ENCODE peak calls at places on chromosomes 1 and 21, in six cellular contexts. J, E, C, W, N and R are unnamed samples.

GRCh38 chr1:167663002-167663772 is 33.2 kb downstream of the RCSD1 start:
- DNase-seq in C (no peak), W (no peak), E (peak), J (no peak), N (peak), R (no peak)

GRCh38 chr1:200015811-200016210 is 11.7 kb upstream of the NR5A2 start:
- DNase-seq in C (no peak), E (no peak), N (no peak), W (no peak), J (no peak), R (no peak)

GRCh38 chr1:43519287-43519686 is 11.4 kb upstream of the PTPRF start:
- DNase-seq in J (no peak), E (no peak), C (no peak), N (no peak), W (no peak), R (no peak)

GRCh38 chr1:24441996-24442668 is 26.5 kb downstream of the NIPAL3 start:
- DNase-seq in W (no peak), E (no peak), J (no peak), C (no peak), N (no peak), R (no peak)

GRCh38 chr1:167538657-167539056 is 14.9 kb downstream of the CREG1 start:
- DNase-seq in W (no peak), E (no peak), J (no peak), N (peak), C (no peak), R (no peak)

GRCh38 chr1:245270063-245270462 is 115.3 kb downstream of the KIF26B start:
- DNase-seq in C (no peak), J (no peak), W (no peak), N (no peak), E (no peak), R (no peak)

GRCh38 chr1:83631836-83632235 is 367.1 kb downstream of the TTLL7 start:
- DNase-seq in W (no peak), C (no peak), E (no peak), N (no peak), J (no peak), R (no peak)

GRCh38 chr21:36419996-36420395 is 34.8 kb downstream of the CHAF1B start:
- DNase-seq in J (peak), C (no peak), N (peak), W (peak), E (peak), R (peak)

GRCh38 chr1:226110249-226111108 is 48.0 kb downstream of the H3-3A start:
- DNase-seq in J (peak), C (peak), W (peak), E (peak), N (peak), R (peak)

GRCh38 chr1:157145081-157145480 is 6.9 kb upstream of the ETV3 start:
- DNase-seq in J (no peak), E (no peak), N (no peak), W (no peak), C (no peak), R (no peak)

GRCh38 chr1:165144757-165145397 is 211.6 kb downstream of the LMX1A start:
- DNase-seq in E (peak), W (peak), J (peak), N (peak), C (no peak), R (peak)

GRCh38 chr1:147647796-147648633 is 22.3 kb downstream of the ACP6 start:
- DNase-seq in W (no peak), N (no peak), J (peak), E (no peak), C (no peak), R (no peak)

GRCh38 chr1:97047412-97047793 is 325.8 kb downstream of the PTBP2 start:
- DNase-seq in W (no peak), E (no peak), C (no peak), N (no peak), J (no peak), R (no peak)

GRCh38 chr1:239682945-239683344 is 296.6 kb downstream of the CHRM3 start:
- DNase-seq in E (no peak), W (no peak), J (no peak), C (no peak), N (no peak), R (no peak)

GRCh38 chr1:145995148-145995851 is 1.1 kb downstream of the TXNIP start:
- DNase-seq in C (no peak), N (no peak), E (no peak), J (no peak), W (no peak), R (no peak)

GRCh38 chr1:234851450-234852438 is 241.8 kb upstream of the IRF2BP2 start:
- DNase-seq in J (no peak), N (peak), C (no peak), W (no peak), E (no peak), R (no peak)

GRCh38 chr1:2525524-2525895 is 886 bp downstream of the PANK4 start:
- DNase-seq in J (no peak), W (no peak), C (no peak), N (no peak), E (no peak), R (no peak)
- H3K4me3 ChIP-seq in J (peak), W (peak), C (peak), N (peak), E (peak), R (peak)

GRCh38 chr1:21783679-21784603 is 992 bp upstream of the USP48 start:
- DNase-seq in N (peak), W (peak), E (no peak), J (peak), C (no peak), R (no peak)
- H3K4me3 ChIP-seq in N (peak), W (peak), E (peak), J (no peak), C (peak), R (peak)

GRCh38 chr1:155320252-155320651 is 442 bp upstream of the RUSC1 start:
- DNase-seq in W (no peak), N (no peak), E (no peak), J (no peak), C (no peak), R (no peak)
- H3K4me3 ChIP-seq in W (peak), N (peak), E (peak), J (no peak), C (peak), R (peak)

GRCh38 chr1:6602669-6603423 is at the start of gene KLHL21:
- DNase-seq in W (peak), J (peak), E (peak), N (peak), C (peak), R (peak)

GRCh38 chr1:6599141-6599975 is 3.3 kb downstream of the KLHL21 start:
- DNase-seq in E (no peak), N (no peak), C (no peak), W (no peak), J (peak), R (no peak)

GRCh38 chr1:6601865-6602668 is 602 bp downstream of the KLHL21 start:
- DNase-seq in C (no peak), J (peak), E (peak), N (no peak), W (peak), R (no peak)

GRCh38 chr1:6600410-6601048 is 2.1 kb downstream of the KLHL21 start:
- DNase-seq in W (no peak), E (no peak), N (no peak), J (no peak), C (no peak), R (no peak)

GRCh38 chr1:6601049-6601864 is 1.4 kb downstream of the KLHL21 start:
- DNase-seq in J (peak), W (peak), C (no peak), N (peak), E (peak), R (peak)
- H3K4me3 ChIP-seq in J (peak), W (peak), C (peak), N (peak), E (peak), R (peak)

GRCh38 chr1:85560305-85560704 is 20.3 kb upstream of the CCN1 start:
- DNase-seq in J (no peak), C (no peak), W (no peak), E (no peak), N (no peak), R (no peak)

GRCh38 chr1:85568660-85569059 is 11.9 kb upstream of the CCN1 start:
- DNase-seq in E (no peak), W (no peak), J (no peak), C (no peak), N (no peak), R (no peak)

GRCh38 chr1:85559890-85560289 is 20.7 kb upstream of the CCN1 start:
- DNase-seq in W (no peak), J (no peak), E (no peak), C (no peak), N (no peak), R (no peak)

GRCh38 chr1:85566890-85567289 is 13.7 kb upstream of the CCN1 start:
- DNase-seq in J (no peak), E (no peak), W (no peak), C (no peak), N (no peak), R (no peak)

GRCh38 chr1:85563139-85563538 is 17.4 kb upstream of the CCN1 start:
- DNase-seq in C (no peak), W (no peak), N (peak), E (no peak), J (no peak), R (no peak)
- H3K4me3 ChIP-seq in C (no peak), W (no peak), N (no peak), E (no peak), J (no peak), R (no peak)

DNA sequence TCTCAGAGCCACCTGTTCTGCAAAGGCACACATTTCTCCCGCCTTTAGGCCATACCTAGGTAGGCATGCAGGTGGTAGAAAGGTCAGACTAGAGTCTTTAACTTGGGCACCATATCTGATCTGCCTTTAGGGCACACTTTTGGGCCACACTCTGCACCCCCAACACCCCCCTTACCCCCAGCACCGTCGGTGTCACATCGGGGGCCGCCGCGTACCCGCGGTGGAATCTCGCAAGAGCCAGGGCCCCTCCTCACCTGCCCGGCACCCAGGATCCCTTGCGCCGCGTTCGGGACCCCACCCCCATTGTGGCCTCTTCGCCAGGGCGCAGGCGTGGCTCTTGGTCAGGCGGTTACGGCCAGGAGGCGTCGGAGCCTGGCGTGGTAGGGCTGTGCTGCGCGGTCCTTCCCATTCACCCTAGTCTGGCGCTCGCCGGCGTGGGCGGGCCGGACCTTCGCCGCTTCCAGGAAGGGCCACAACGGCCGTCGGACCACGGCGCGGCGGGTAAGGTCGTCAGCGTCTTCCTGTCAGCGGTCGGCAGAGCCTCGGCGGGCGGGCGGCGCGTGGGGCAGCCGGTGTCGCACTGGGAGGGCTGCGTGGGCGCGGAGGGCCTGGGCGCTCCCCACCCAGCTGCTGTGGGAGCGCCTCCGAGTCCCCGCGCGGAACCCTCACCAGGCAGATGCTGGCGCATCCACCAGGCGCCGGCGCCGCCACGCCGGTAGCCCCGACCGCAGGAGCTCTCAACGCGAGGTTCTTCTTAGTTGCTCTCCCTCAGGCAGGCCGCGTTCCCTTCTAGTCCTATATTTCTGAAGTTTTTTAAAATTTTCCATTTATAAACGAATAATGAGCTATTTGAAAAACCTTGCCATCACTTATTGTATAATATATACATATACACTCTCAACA is at the start of gene DNAH14:
- DNase-seq in E (peak), N (peak), C (no peak), J (peak), W (peak), R (no peak)
- H3K4me3 ChIP-seq in E (peak), N (peak), C (peak), J (peak), W (peak), R (peak)

DNA sequence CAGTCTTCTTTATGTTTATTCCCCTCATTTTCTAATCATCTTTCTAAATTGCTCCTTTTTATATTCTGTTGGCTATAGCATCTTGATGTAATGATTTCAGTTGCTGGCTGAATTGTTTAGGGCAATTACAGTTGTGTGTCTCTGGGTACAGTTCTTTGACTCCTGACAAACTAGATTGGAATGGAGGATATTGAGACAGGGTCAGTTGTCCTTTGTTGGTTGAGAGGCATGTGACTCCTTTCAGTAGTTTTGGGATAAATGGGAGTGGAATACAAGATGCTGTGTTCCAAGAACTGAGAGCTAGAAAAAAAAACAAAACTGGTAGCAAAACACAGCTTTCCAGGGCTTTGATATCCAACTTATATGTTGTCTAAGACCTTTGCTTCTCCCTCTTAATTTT is 1.5 kb downstream of the CENPF start:
- DNase-seq in J (no peak), W (no peak), N (peak), C (no peak), E (no peak), R (no peak)
- H3K4me3 ChIP-seq in J (no peak), W (no peak), N (peak), C (no peak), E (no peak), R (no peak)

GRCh38 chr1:205286335-205286950 is 35.1 kb downstream of the NUAK2 start:
- DNase-seq in E (no peak), C (peak), J (peak), W (no peak), N (no peak), R (no peak)
- H3K4me3 ChIP-seq in E (no peak), C (peak), J (no peak), W (no peak), N (no peak), R (no peak)

DNA sequence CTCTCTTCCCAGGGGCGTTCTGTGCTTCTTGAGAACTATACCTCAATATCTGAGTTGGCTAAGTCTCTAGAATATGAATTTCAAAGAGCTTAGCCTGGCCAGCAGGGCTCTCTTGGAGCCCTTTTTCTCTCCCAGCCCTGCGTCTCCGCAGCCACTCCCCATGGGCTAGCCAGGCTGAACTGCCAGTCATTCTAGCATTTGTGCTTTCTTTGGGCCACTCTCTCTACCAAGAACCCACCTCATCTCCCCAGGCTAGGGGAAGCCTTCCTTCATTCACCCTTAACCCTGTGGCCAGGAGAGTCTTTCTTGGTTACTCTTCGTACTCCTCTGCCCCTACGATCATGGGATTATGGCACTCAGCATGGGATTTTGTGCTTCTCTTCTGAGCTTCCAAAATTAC is 18.2 kb downstream of the ABCG1 start:
- DNase-seq in J (no peak), E (no peak), C (no peak), N (no peak), W (no peak), R (no peak)
- H3K4me3 ChIP-seq in J (no peak), E (no peak), C (no peak), N (no peak), W (no peak), R (no peak)

GRCh38 chr1:53891678-53892077 is 2.1 kb upstream of the YIPF1 start:
- DNase-seq in C (no peak), E (no peak), J (no peak), W (no peak), N (no peak), R (no peak)

GRCh38 chr1:53891021-53891420 is 1.4 kb upstream of the YIPF1 start:
- DNase-seq in C (no peak), E (no peak), N (no peak), J (no peak), W (no peak), R (no peak)

GRCh38 chr1:53888716-53889115 is 881 bp downstream of the YIPF1 start:
- DNase-seq in W (no peak), C (no peak), E (no peak), J (no peak), N (no peak), R (no peak)

GRCh38 chr1:53890522-53890941 is 935 bp upstream of the YIPF1 start:
- DNase-seq in N (no peak), E (no peak), C (no peak), W (no peak), J (no peak), R (no peak)

DNA sequence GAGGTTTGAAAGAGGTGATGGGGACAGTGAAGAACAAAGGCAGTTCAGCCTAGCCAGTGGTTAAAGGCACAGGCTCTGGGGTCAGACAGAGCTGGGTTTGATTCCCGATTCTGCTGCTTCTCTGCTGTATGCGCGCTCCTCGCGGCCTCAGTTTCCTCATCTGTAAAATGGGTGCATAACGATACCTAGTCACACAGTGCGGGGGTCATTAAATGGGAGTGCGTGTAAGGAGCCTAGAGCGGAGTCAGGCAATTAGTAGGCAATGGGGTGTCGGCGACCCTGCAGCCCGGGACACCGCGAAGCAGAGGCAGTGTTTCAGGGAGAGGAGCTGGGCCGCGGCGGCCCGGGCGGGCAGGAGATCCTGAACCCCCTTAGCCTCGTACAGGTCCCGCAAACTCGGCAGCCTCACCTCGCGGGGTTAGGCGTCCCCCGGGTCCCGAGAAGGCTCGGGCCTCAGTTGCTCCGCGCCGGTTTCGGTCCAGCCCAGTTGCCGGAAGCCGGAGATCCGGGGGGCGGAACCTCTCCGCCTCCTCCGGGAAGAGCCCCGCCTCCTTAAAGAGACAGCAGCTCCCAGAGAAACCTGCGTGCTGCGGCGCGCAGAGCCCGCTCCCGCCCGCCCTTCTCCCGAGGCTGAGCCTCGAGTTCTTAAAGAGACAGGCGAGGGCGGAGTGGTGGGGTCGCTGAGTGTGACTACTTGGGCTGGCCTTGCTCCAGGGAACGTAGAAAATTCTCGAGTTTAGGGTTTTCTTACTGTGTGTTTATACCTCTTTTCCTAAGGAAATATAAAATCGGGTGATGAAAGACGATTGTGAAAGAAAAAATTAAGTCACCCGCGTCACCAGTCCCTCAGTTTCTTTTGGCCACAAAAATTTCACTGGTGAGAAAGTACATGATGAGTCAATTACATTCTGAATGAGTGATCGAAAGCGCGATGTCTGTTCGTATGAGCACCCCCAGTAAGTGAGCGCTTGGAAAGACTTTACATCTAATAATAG is at the start of gene YIPF1:
- DNase-seq in C (peak), J (peak), W (peak), N (peak), E (peak), R (peak)
- H3K4me3 ChIP-seq in C (peak), J (peak), W (peak), N (peak), E (peak), R (peak)